ENCODE peak calls at places on chromosome 1, in nine cellular contexts. L is lower lobe of right lung, S is K562, E is left ventricle myocardium inferior, O is ovary, X is cardiac muscle cell, T is BJ, A is astrocyte of the spinal cord, N is tibial nerve. Q is an unnamed sample.

GRCh38 chr1:188129856-188130838 is 1301.4 kb downstream of the PLA2G4A start:
- DNase-seq in L (no peak), S (no peak), E (no peak), O (no peak), X (no peak), T (no peak), A (no peak), N (no peak), Q (no peak)

GRCh38 chr1:106937104-106937503 is 119.4 kb upstream of the PRMT6 start:
- DNase-seq in L (no peak), S (no peak), E (no peak), O (no peak), X (peak; percentile 69), T (peak; percentile 69), A (peak; percentile 95), N (no peak), Q (no peak)

GRCh38 chr1:7588457-7588827 is 182.7 kb upstream of the VAMP3 start:
- DNase-seq in L (peak; percentile 13), S (no peak), E (no peak), O (no peak), X (no peak), T (no peak), A (no peak), N (no peak), Q (no peak)

GRCh38 chr1:84433253-84434080 is 35.2 kb downstream of the DNASE2B start:
- DNase-seq in L (peak; percentile 49), S (peak; percentile 48), E (no peak), O (no peak), X (peak; percentile 88), T (peak; percentile 14), A (peak; percentile 84), N (peak; percentile 68), Q (peak; percentile 24)

GRCh38 chr1:98045211-98046030 is 124.6 kb upstream of the DPYD start:
- DNase-seq in L (no peak), S (no peak), E (no peak), O (no peak), X (peak; percentile 71), T (no peak), A (peak; percentile 66), N (no peak), Q (no peak)

GRCh38 chr1:201535046-201535777 is 3.7 kb upstream of the NAV1 start:
- DNase-seq in L (no peak), S (no peak), E (no peak), O (no peak), X (no peak), T (no peak), A (peak; percentile 45), N (no peak), Q (no peak)

GRCh38 chr1:225746361-225747179 is 31.1 kb upstream of the SRP9 start:
- DNase-seq in L (peak; percentile 56), S (no peak), E (peak; percentile 69), O (peak; percentile 77), X (peak; percentile 92), T (peak; percentile 68), A (peak; percentile 98), N (peak; percentile 55), Q (peak; percentile 66)

GRCh38 chr1:166628259-166628658 is 211.0 kb upstream of the POGK start:
- DNase-seq in L (no peak), S (no peak), E (no peak), O (no peak), X (no peak), T (no peak), A (no peak), N (no peak), Q (no peak)

GRCh38 chr1:242605521-242605920 is 81.0 kb upstream of the PLD5 start:
- DNase-seq in L (no peak), S (no peak), E (no peak), O (no peak), X (no peak), T (no peak), A (peak; percentile 4), N (no peak), Q (no peak)

GRCh38 chr1:53892911-53893310 is 1.1 kb upstream of the DIO1 start:
- DNase-seq in L (peak; percentile 67), S (no peak), E (no peak), O (no peak), X (no peak), T (no peak), A (no peak), N (no peak), Q (no peak)

GRCh38 chr1:163056832-163057231 is 12.3 kb upstream of the RGS4 start:
- DNase-seq in L (no peak), S (no peak), E (no peak), O (no peak), X (peak; percentile 69), T (peak; percentile 39), A (peak; percentile 53), N (no peak), Q (no peak)

DNA sequence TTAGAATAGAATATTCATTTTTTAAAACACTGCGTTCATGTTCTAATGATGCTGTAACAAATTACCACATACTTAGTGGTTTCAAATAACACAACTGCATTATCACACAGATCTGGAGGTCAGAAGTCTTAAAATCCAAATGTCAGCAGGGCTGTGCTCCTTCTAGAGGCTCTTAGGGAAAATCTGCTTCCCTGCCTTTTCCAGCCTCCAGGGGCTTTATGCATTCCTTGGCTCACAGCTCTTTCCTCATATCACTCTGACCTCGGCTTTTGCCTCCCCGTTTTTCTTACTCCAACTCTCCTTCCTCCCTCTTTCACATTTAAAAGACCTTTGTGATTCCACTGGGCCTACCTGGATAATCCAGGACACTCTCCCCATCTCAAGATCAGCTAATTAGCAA is 18.6 kb upstream of the FMN2 start:
- DNase-seq in L (no peak), S (no peak), E (no peak), O (no peak), X (no peak), T (no peak), A (no peak), N (no peak), Q (no peak)
- TF ChIP-seq CTCF in L (no peak), S (no peak), E (no peak), O (no peak), X (no peak), T (peak; percentile 43), A (no peak), N (no peak), Q (no peak)

GRCh38 chr1:183019860-183020259 is 3.4 kb upstream of the LAMC1 start:
- DNase-seq in L (no peak), S (no peak), E (no peak), O (peak; percentile 22), X (peak; percentile 63), T (no peak), A (peak; percentile 71), N (no peak), Q (no peak)

GRCh38 chr1:183023601-183024351 is 556 bp downstream of the LAMC1 start:
- DNase-seq in L (peak; percentile 85), S (peak; percentile 19), E (peak; percentile 65), O (peak; percentile 63), X (peak; percentile 49), T (no peak), A (peak; percentile 58), N (peak; percentile 52), Q (peak; percentile 85)

GRCh38 chr1:183023146-183023600 is at the start of gene LAMC1:
- DNase-seq in L (peak; percentile 70), S (peak; percentile 83), E (peak; percentile 85), O (peak; percentile 81), X (peak; percentile 94), T (no peak), A (peak; percentile 87), N (peak; percentile 60), Q (peak; percentile 69)

GRCh38 chr1:183022202-183023145 is 746 bp upstream of the LAMC1 start:
- DNase-seq in L (peak; percentile 65), S (peak; percentile 34), E (peak; percentile 82), O (peak; percentile 87), X (peak; percentile 98), T (peak; percentile 93), A (peak; percentile 98), N (peak; percentile 93), Q (peak; percentile 91)

DNA sequence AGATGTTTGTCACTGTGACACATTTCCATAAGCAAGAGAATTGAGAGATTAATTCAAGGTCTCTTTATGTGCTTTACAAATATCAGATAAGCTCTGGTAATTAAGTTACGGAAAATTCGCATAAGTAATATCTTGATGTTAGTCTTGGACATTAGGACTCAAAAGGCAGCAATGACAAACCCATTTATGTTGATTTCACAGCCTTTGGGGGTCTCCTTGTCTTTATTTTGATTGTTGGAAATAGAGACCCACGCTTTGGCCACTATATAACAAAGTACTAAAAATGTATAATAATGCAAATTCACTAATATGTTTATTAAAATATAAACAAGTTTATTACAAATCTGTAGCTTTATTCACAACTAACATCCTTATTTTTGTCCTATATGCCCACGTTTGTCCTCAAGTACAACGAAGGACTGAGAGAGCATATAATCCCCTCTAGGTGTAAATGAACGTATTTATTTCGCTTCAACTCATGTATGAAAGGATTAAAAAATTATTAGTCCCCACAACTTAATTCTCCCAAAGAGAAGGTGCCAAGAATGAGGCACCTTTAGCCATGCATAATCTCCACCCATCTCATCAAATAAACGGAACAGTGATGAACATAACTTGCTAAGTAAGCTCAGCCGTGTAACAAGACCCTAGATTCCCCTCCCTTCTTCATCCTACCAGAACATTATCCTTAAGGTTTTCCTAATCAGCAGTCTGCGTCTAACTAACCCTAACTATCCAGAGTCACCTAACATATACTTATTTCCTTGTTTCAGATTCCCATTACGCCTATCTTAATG is 1.6 kb upstream of the LAMC1 start:
- DNase-seq in L (no peak), S (no peak), E (no peak), O (no peak), X (no peak), T (no peak), A (no peak), N (no peak), Q (no peak)
- H3K4me3 ChIP-seq in L (peak overlapping the region; percentile 70), S (no peak overlapping the region), E (peak overlapping the region; percentile 73), O (peak overlapping the region; percentile 62), X (peak overlapping the region; percentile 61), T (peak overlapping the region; percentile 84), A (peak overlapping the region; percentile 90), N (no peak overlapping the region), Q (peak overlapping the region; percentile 86)

GRCh38 chr1:114122891-114123621 is 30.6 kb downstream of the SYT6 start:
- DNase-seq in L (no peak), S (no peak), E (no peak), O (no peak), X (peak; percentile 6), T (peak; percentile 2), A (peak; percentile 9), N (no peak), Q (no peak)
- TF ChIP-seq CTCF in L (no peak), S (peak; percentile 16), E (no peak), O (no peak), X (no peak), T (no peak), A (no peak), N (no peak), Q (no peak)

GRCh38 chr1:15219280-15220023 is 27.6 kb upstream of the FHAD1 start:
- DNase-seq in L (no peak), S (no peak), E (no peak), O (no peak), X (no peak), T (no peak), A (no peak), N (no peak), Q (no peak)

GRCh38 chr1:15218287-15219279 is 28.4 kb upstream of the FHAD1 start:
- DNase-seq in L (no peak), S (no peak), E (no peak), O (no peak), X (peak; percentile 70), T (no peak), A (no peak), N (no peak), Q (no peak)

GRCh38 chr1:15215116-15215515 is 31.9 kb upstream of the FHAD1 start:
- DNase-seq in L (no peak), S (no peak), E (peak; percentile 24), O (peak; percentile 49), X (no peak), T (no peak), A (no peak), N (no peak), Q (no peak)

GRCh38 chr1:15220024-15220392 is 27.0 kb upstream of the FHAD1 start:
- DNase-seq in L (no peak), S (no peak), E (no peak), O (no peak), X (no peak), T (no peak), A (no peak), N (no peak), Q (no peak)

GRCh38 chr1:15217654-15218053 is 29.4 kb upstream of the FHAD1 start:
- DNase-seq in L (no peak), S (no peak), E (no peak), O (no peak), X (no peak), T (no peak), A (no peak), N (no peak), Q (no peak)
- H3K4me3 ChIP-seq in L (no peak overlapping the region), S (no peak overlapping the region), E (no peak overlapping the region), O (no peak overlapping the region), X (no peak overlapping the region), T (no peak overlapping the region), A (no peak overlapping the region), N (no peak overlapping the region), Q (no peak overlapping the region)

Q was measured in gastrocnemius medialis.